ENCODE peak calls at places on chromosome 12, in four cellular contexts. H is uterus, C is H54, B is K562. Y is an unnamed sample.

GRCh38 chr12:52250048-52250990 is 17.3 kb downstream of the KRT7 start:
- DNase-seq in B (no peak), H (no peak), C (no peak), Y (peak)

GRCh38 chr12:115473257-115473956 is 789.4 kb upstream of the TBX3 start:
- DNase-seq in H (no peak), B (no peak), C (no peak), Y (no peak)

GRCh38 chr12:122836027-122836921 is 1.0 kb downstream of the HIP1R start:
- DNase-seq in H (no peak), B (peak), C (no peak), Y (peak)

GRCh38 chr12:47102845-47103666 is 23.3 kb upstream of the AMIGO2 start:
- DNase-seq in H (peak), C (no peak), B (no peak), Y (no peak)

GRCh38 chr12:5794156-5794555 is 150.9 kb downstream of the ANO2 start:
- DNase-seq in H (no peak), B (no peak), C (no peak), Y (peak)

GRCh38 chr12:80205960-80206359 is 106.6 kb downstream of the OTOGL start:
- DNase-seq in H (no peak), B (no peak), C (no peak), Y (no peak)

GRCh38 chr12:124884587-124885438 is 21.1 kb upstream of the SCARB1 start:
- DNase-seq in H (no peak), C (no peak), B (peak), Y (peak)

GRCh38 chr12:39959467-39959866 is 146.4 kb downstream of the SLC2A13 start:
- DNase-seq in H (no peak), B (no peak), C (no peak), Y (no peak)

GRCh38 chr12:100741084-100741711 is 53.4 kb upstream of the ANO4 start:
- DNase-seq in C (no peak), H (no peak), B (peak), Y (no peak)

GRCh38 chr12:24905431-24905830 is 43.5 kb downstream of the BCAT1 start:
- DNase-seq in B (no peak), C (no peak), H (no peak), Y (no peak)

GRCh38 chr12:64746663-64747062 is 12.5 kb downstream of the GNS start:
- DNase-seq in H (no peak), B (no peak), C (no peak), Y (no peak)

GRCh38 chr12:70557583-70558263 is 79.5 kb downstream of the PTPRB start:
- DNase-seq in B (no peak), C (no peak), H (no peak), Y (no peak)

GRCh38 chr12:26878661-26879119 is 45.7 kb upstream of the ITPR2 start:
- DNase-seq in C (no peak), H (peak), B (no peak), Y (peak)

GRCh38 chr12:107461222-107461980 is 224.2 kb upstream of the PWP1 start:
- DNase-seq in B (no peak), H (no peak), C (peak), Y (peak)

GRCh38 chr12:55940065-55940732 is 9.2 kb downstream of the DGKA start:
- DNase-seq in B (peak), C (peak), H (peak), Y (peak)
- TF ChIP-seq POLR2A in B (no peak), C (no peak), H (no peak), Y (no peak)

DNA sequence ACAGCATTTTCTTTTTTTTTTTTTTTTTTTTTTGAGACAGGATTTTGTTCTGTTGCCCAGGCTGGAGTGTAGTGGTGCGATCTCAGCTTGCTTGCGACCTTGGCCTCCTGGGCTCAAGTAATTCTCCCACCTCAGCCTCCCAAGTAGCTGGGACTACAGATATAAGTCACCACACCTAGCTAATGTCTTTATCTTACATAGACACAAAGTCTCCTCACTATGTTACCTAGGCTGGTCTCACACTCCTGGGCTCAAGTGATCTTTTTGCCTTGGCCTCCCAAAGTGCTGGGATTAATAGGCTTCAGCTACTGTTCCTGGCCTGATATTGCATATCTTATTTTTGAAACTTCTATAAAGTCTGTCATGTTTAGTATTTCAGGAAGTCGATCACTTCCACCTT is 6.0 kb upstream of the A2ML1 start:
- DNase-seq in B (peak), H (no peak), C (no peak), Y (no peak)
- TF ChIP-seq POLR2A in B (no peak), H (no peak), C (no peak), Y (no peak)

DNA sequence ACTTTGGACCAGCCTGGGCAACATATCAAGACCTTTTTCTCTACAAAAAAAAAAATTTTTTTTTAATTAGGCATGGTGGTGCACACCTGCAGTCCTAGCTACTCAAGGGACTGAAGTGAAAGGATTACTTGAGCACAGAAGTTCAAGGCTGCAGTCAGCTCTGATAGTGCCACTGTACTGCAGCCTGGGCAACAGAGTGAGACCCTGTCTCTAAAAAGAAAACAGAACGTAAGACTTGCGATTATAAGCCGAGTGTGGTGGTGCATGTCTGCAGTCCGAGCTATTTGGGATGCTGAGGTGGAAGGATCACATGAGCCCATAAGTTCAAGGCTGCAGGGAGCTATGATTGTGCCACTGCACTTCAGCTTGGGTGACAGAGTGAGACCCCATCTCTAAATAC is 76.0 kb downstream of the DENND5B start:
- DNase-seq in C (no peak), H (no peak), B (no peak), Y (no peak)
- TF ChIP-seq POLR2A in C (no peak), H (no peak), B (no peak), Y (no peak)

DNA sequence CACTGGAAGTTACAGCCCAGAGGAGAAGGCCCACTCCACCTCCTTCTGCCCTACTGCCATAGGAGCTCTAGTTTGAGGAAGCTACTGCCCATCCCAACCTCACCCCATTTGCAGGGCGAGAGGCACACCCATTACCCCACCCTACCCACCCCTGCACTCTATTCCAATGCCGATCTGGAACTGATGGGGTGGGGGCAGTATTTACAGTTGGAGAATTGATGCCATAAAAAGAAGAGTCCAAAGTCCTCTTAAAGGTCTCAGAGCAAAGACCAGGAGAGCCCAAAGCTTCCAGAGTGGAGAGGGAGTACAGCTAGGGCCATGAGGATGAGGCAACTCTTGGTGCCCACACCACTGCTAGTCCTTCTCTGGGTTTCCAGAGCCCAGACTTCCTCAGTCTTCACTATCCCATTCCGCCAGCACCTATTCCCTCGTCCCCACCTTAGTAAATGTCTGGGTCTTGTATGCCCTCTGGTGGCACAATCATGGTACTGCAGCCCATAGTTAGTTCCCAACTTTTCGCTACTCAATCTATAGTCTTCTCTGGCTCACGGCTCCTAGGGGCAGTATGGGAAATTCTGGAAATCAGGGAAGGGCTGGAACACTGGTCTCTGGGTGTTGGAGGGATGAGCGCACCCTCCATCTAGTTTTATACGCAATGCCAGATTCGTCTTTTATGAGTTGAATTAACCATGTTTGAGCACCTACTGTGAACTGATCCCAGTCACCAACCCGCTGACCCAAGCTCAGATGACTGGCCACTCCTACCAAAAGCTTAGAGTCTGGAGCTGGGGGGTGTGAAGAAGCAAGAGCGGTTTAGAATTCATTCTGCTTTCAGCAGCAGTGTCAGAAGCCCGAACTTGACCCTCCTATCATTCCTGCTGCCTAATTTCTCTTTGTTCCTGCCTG is 6.9 kb upstream of the ADCY6 start:
- DNase-seq in H (peak), B (peak), C (peak), Y (peak)
- TF ChIP-seq POLR2A in H (no peak), B (no peak), C (no peak), Y (no peak)

GRCh38 chr12:96401061-96401871 is 1.0 kb upstream of the CDK17 start:
- DNase-seq in H (no peak), C (peak), B (peak), Y (peak)
- TF ChIP-seq POLR2A in H (no peak), C (no peak), B (no peak), Y (no peak)

GRCh38 chr12:113135178-113136127 is at the start of gene RASAL1:
- DNase-seq in B (peak), C (no peak), H (no peak), Y (peak)
- TF ChIP-seq POLR2A in B (no peak), C (no peak), H (no peak), Y (no peak)

GRCh38 chr12:127802271-127802670 is 464.7 kb upstream of the TMEM132C start:
- DNase-seq in C (no peak), B (no peak), H (no peak), Y (no peak)
- TF ChIP-seq POLR2A in C (no peak), B (no peak), H (no peak), Y (no peak)

GRCh38 chr12:109115758-109116610 is at the start of gene ACACB:
- DNase-seq in B (no peak), C (no peak), H (peak), Y (peak)
- TF ChIP-seq POLR2A in B (no peak), C (no peak), H (no peak), Y (peak)

Y was measured in body of pancreas.